ENCODE peak calls at places on chromosomes 7 and 10, in eight cellular contexts. M, A, E, H, G, B, S and F are unnamed samples. For H3K4me1, the result is how much of the 10 kb centered on the place peaks cover.

GRCh38 chr7:98282727-98283126 is 1.2 kb downstream of the BRI3 start:
- DNase-seq in A (no peak), B (no peak), E (no peak), H (no peak), S (no peak), G (no peak), M (no peak), F (no peak)

GRCh38 chr10:1198453-1199344 is 142.5 kb downstream of the WDR37 start:
- DNase-seq in G (no peak), E (no peak), M (no peak), A (no peak), H (no peak), B (no peak), S (no peak), F (peak)

GRCh38 chr10:90890347-90890746 is 18.6 kb downstream of the RPP30 start:
- DNase-seq in H (peak), G (no peak), B (no peak), E (no peak), M (no peak), A (no peak), S (no peak), F (no peak)

GRCh38 chr7:97179454-97180104 is 62.1 kb downstream of the SDHAF3 start:
- DNase-seq in E (peak), B (peak), H (peak), M (peak), A (peak), S (no peak), G (no peak), F (peak)

GRCh38 chr10:58868736-58869435 is 307.6 kb upstream of the PHYHIPL start:
- DNase-seq in G (no peak), S (no peak), E (no peak), M (no peak), A (no peak), B (no peak), H (peak), F (no peak)

GRCh38 chr10:48194830-48195229 is 79.7 kb downstream of the FRMPD2 start:
- DNase-seq in E (no peak), M (peak), H (no peak), S (no peak), A (no peak), G (no peak), B (no peak), F (no peak)

GRCh38 chr7:86949052-86949778 is 110.2 kb downstream of the ELAPOR2 start:
- DNase-seq in A (no peak), H (no peak), S (no peak), B (no peak), G (peak), E (no peak), M (no peak), F (no peak)

GRCh38 chr10:114028425-114028824 is 15.2 kb upstream of the ADRB1 start:
- DNase-seq in S (no peak), B (no peak), E (no peak), G (no peak), A (no peak), M (no peak), H (no peak), F (no peak)

GRCh38 chr7:31938650-31939049 is 131.6 kb downstream of the PDE1C start:
- DNase-seq in M (no peak), A (no peak), S (no peak), G (no peak), B (no peak), E (no peak), H (peak), F (no peak)

GRCh38 chr7:83339927-83340326 is 177.2 kb upstream of the PCLO start:
- DNase-seq in S (no peak), H (no peak), A (no peak), M (no peak), G (no peak), E (no peak), B (no peak), F (no peak)

GRCh38 chr7:51539840-51540239 is 223.2 kb upstream of the COBL start:
- DNase-seq in E (no peak), B (no peak), H (no peak), G (no peak), M (no peak), S (no peak), A (no peak), F (no peak)

GRCh38 chr10:122181901-122182799 is 88.9 kb upstream of the BTBD16 start:
- DNase-seq in H (peak), A (no peak), B (no peak), E (no peak), M (peak), G (peak), S (no peak), F (no peak)

GRCh38 chr7:924541-925231 is 29.8 kb downstream of the ADAP1 start:
- DNase-seq in A (peak), H (peak), G (peak), S (peak), B (no peak), M (no peak), E (no peak), F (peak)

GRCh38 chr7:47293884-47294568 is 287.9 kb downstream of the TNS3 start:
- DNase-seq in A (peak), S (peak), G (no peak), B (no peak), E (no peak), M (no peak), H (peak), F (no peak)

GRCh38 chr10:116477989-116478615 is 50.5 kb downstream of the PNLIPRP3 start:
- DNase-seq in E (no peak), G (no peak), A (no peak), M (no peak), H (no peak), B (no peak), S (no peak), F (no peak)

GRCh38 chr10:118913825-118914224 is 115.7 kb upstream of the NANOS1 start:
- DNase-seq in M (no peak), G (no peak), E (no peak), B (no peak), H (no peak), S (no peak), A (peak), F (no peak)

GRCh38 chr10:50310560-50311174 is 59.4 kb upstream of the ASAH2 start:
- DNase-seq in E (peak), A (no peak), M (peak), G (no peak), H (no peak), S (no peak), B (no peak), F (no peak)

GRCh38 chr7:82053453-82054032 is 283.7 kb upstream of the HGF start:
- DNase-seq in E (no peak), S (no peak), A (no peak), M (no peak), G (no peak), H (peak), B (no peak), F (no peak)

GRCh38 chr7:24419070-24419469 is 135.1 kb downstream of the NPY start:
- DNase-seq in S (no peak), B (no peak), A (no peak), M (peak), H (no peak), E (no peak), G (no peak), F (no peak)

GRCh38 chr7:140059288-140060242 is 3.2 kb downstream of the PARP12 start:
- DNase-seq in B (no peak), E (peak), G (no peak), A (peak), S (no peak), H (peak), M (peak), F (no peak)

GRCh38 chr10:80503584-80504157 is 34.0 kb upstream of the SH2D4B start:
- DNase-seq in H (no peak), B (no peak), G (no peak), S (no peak), E (no peak), A (no peak), M (no peak), F (no peak)

GRCh38 chr10:119377905-119378736 is 164.4 kb downstream of the RGS10 start:
- DNase-seq in G (peak), E (no peak), M (no peak), S (no peak), B (no peak), H (no peak), A (peak), F (no peak)

GRCh38 chr10:50554995-50555568 is 68.7 kb downstream of the SGMS1 start:
- DNase-seq in S (no peak), B (no peak), H (peak), A (no peak), M (no peak), E (no peak), G (no peak), F (no peak)

GRCh38 chr7:111138196-111138569 is 47.3 kb downstream of the LRRN3 start:
- DNase-seq in B (peak), G (peak), H (peak), S (peak), E (peak), M (peak), A (peak), F (no peak)

GRCh38 chr10:29630205-29631048 is 4.3 kb downstream of the SVIL start:
- DNase-seq in M (no peak), H (no peak), A (no peak), S (no peak), G (no peak), B (no peak), E (no peak), F (no peak)

GRCh38 chr10:13091816-13092215 is 8.1 kb upstream of the OPTN start:
- DNase-seq in B (no peak), S (no peak), A (no peak), M (no peak), G (no peak), E (no peak), H (no peak), F (peak)

GRCh38 chr10:88877298-88877697 is 2.7 kb upstream of the STAMBPL1 start:
- DNase-seq in A (no peak), B (no peak), S (no peak), G (no peak), H (no peak), M (no peak), E (no peak), F (no peak)

DNA sequence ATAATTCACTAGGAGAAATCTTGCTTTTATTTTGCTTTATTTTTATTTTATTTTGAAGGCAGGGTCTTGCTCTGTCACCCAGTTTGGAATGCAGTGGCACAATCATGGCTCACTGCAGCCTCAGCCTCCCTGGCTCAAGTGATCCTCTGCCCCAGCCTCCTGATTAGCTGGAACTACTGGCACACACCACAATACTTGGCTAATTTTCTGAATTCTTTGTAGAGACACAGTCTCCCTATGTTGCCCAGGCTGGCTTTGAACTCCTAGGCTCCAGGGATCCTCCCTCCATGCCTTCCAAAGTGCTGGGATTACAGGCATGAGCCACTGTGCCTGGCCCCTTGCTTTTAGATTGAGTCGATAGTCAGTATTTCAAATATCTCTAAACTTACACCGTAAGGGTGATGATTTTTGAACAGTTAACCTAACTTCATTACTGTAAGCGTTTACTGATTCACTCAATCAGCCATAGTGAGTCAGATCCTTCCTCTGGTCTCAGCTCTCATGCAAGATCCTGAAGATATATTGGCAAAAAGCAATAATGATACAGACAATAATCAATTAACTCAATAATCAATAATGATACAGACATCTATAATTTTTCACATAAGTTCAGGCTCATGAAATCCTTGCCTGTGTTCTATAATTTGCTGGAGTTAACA is 239.5 kb downstream of the KIAA1217 start:
- DNase-seq in G (no peak), A (no peak), E (no peak), H (peak), S (no peak), B (no peak), M (no peak), F (no peak)
- H3K27ac ChIP-seq in G (peak), A (peak), E (no peak), H (peak), S (peak), B (no peak), M (no peak), F (no peak)

GRCh38 chr7:41130021-41130420 is 572.9 kb downstream of the INHBA start:
- DNase-seq in E (no peak), H (no peak), G (no peak), B (no peak), M (no peak), S (peak), A (no peak), F (no peak)

GRCh38 chr7:41134242-41134872 is 568.5 kb downstream of the INHBA start:
- DNase-seq in M (no peak), E (no peak), H (peak), B (no peak), A (no peak), S (no peak), G (no peak), F (no peak)

GRCh38 chr7:41133700-41134099 is 569.2 kb downstream of the INHBA start:
- DNase-seq in M (no peak), S (no peak), B (no peak), A (no peak), E (no peak), H (no peak), G (no peak), F (no peak)

GRCh38 chr7:41131956-41132355 is 570.9 kb downstream of the INHBA start:
- DNase-seq in B (no peak), S (no peak), A (no peak), E (no peak), G (no peak), M (no peak), H (no peak), F (no peak)

DNA sequence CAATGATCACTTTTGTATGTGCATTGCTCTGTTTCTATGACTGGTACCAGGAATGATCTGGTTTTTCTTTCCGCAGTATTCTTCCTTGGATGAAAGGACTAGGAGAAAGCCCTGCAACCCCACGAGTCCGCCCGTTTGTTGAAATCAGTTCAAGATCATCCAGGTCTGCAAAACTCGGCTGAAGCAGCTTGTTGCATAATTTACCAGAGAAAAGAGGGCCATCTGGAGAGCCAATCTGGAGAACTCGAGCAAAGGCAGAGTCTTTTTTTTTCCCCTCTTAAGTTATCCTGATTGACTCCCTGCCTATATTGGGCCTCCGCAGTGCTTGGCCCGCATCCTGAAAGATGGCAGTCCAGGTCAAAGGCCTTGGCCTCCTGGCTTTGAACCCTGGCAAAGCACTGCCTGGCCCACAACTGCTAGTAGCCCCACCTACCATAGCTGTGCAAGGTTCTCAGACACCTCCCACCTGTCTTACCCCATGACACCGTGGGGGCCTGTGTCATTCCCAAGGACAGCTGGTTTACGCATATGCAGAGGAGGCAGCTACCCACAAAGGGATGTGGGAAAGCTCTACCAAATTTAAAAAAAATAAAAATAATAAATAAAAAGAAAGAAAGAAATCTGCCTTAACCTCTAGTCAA is 572.2 kb downstream of the INHBA start:
- DNase-seq in M (no peak), S (peak), G (no peak), H (no peak), E (no peak), A (no peak), B (no peak), F (no peak)
- H3K4me1 ChIP-seq in M (under half), S (under half), G (under half), H (under half), E (under half), A (under half), B (under half), F (under half)

DNA sequence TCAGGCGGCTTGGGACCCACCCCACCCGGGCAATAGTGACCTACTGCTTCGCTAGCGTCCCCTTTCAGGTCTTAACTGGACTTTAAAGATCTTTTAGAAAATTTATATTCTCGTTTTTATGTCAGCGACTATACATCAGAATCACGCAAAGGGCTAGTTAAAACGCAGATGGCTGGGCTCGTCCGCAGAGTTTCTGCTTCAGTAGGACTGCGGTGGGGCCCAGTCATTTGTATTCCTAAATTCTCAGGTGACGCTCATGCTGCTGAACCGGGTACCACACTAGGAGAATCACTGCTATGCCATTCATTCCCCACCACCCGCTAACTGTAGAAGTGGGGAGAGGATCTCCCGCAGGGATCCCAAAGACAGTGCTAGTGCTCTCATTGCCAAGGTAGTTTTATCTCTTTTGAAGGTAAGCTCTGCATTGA is 12.0 kb upstream of the SP8 start:
- DNase-seq in B (no peak), S (no peak), H (no peak), E (no peak), A (no peak), M (no peak), G (no peak), F (no peak)
- H3K4me3 ChIP-seq in B (no peak), S (peak), H (no peak), E (peak), A (peak), M (peak), G (peak), F (peak)

GRCh38 chr10:74150151-74151056 is at the start of gene AP3M1:
- DNase-seq in B (no peak), M (no peak), E (peak), S (peak), H (no peak), A (peak), G (peak), F (peak)

GRCh38 chr10:74151057-74151878 is at the start of gene ADK:
- DNase-seq in H (peak), A (peak), B (peak), E (no peak), S (peak), G (peak), M (peak), F (peak)

GRCh38 chr10:74153676-74154075 is 2.7 kb downstream of the ADK start:
- DNase-seq in H (no peak), A (no peak), M (no peak), S (no peak), G (no peak), B (no peak), E (no peak), F (no peak)

GRCh38 chr10:74151879-74152722 is 1.1 kb downstream of the ADK start:
- DNase-seq in M (no peak), B (no peak), E (no peak), A (no peak), G (no peak), S (no peak), H (no peak), F (no peak)

GRCh38 chr10:74153123-74153522 is 2.1 kb downstream of the ADK start:
- DNase-seq in H (peak), E (no peak), G (no peak), S (no peak), M (peak), A (no peak), B (no peak), F (peak)
- H3K27ac ChIP-seq in H (no peak), E (no peak), G (no peak), S (peak), M (no peak), A (peak), B (no peak), F (no peak)

GRCh38 chr7:30917216-30917893 is 5.7 kb downstream of the AQP1 start:
- DNase-seq in G (no peak), B (no peak), M (no peak), S (no peak), A (peak), E (no peak), H (no peak), F (no peak)
- H3K4me1 ChIP-seq in G (under half), B (under half), M (under half), S (under half), A (half or more), E (under half), H (under half), F (under half)

GRCh38 chr10:96656839-96657238 is 63.5 kb downstream of the PIK3AP1 start:
- DNase-seq in H (no peak), G (no peak), M (no peak), A (no peak), B (no peak), E (no peak), S (no peak), F (no peak)
- H3K4me3 ChIP-seq in H (no peak), G (no peak), M (no peak), A (no peak), B (no peak), E (no peak), S (no peak), F (no peak)

DNA sequence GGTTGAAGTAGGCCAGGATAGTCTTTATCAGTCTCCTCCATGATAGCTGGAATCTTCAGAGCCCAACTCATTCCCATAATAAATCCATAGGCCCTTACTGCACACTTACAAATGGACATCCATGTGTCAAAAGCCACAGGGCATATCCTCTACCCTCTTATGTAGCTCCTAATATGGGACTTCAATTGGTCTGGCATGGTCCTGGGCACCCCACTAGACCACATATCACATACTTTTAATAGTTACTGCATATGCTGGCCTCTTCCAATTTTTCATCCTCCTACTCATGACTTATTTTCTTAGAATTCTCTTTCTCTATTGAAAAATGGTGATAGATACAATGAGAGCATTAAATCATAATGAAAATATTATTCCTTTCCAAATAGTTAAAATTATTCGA is 169.2 kb downstream of the MAGI2 start:
- DNase-seq in M (no peak), E (no peak), G (no peak), S (no peak), H (peak), A (no peak), B (no peak), F (no peak)
- H3K27ac ChIP-seq in M (no peak), E (peak), G (no peak), S (no peak), H (peak), A (no peak), B (no peak), F (no peak)

GRCh38 chr10:121065330-121065729 is 214.2 kb downstream of the WDR11 start:
- DNase-seq in A (no peak), E (no peak), G (no peak), H (no peak), B (no peak), S (no peak), M (no peak), F (no peak)
- H3K4me1 ChIP-seq in A (under half), E (under half), G (under half), H (under half), B (under half), S (under half), M (under half), F (under half)